ENCODE peak calls at places on chromosome 22, in seven cellular contexts. N, Z, M, E, D, R and W are unnamed samples.

GRCh38 chr22:25388866-25389540 is 169.6 kb downstream of the CRYBB2 start:
- DNase-seq in N (no peak), Z (no peak), M (no peak), E (no peak), D (peak), R (peak), W (no peak)

GRCh38 chr22:41405588-41405987 is 23.8 kb downstream of the TEF start:
- DNase-seq in N (no peak), Z (no peak), M (no peak), E (no peak), D (no peak), R (no peak), W (no peak)

GRCh38 chr22:18987765-18988164 is 51.7 kb upstream of the PRODH start:
- DNase-seq in N (peak), Z (peak), M (peak), E (no peak), D (peak), R (peak), W (no peak)

GRCh38 chr22:35863432-35863831 is 145.8 kb downstream of the APOL5 start:
- DNase-seq in N (peak), Z (no peak), M (no peak), E (no peak), D (no peak), R (no peak), W (no peak)

GRCh38 chr22:22042009-22042408 is 59.4 kb upstream of the TOP3B start:
- DNase-seq in N (no peak), Z (no peak), M (peak), E (peak), D (no peak), R (no peak), W (no peak)

GRCh38 chr22:25514436-25514835 is 50.0 kb upstream of the GRK3 start:
- DNase-seq in N (no peak), Z (no peak), M (no peak), E (no peak), D (no peak), R (no peak), W (no peak)

GRCh38 chr22:45511847-45512261 is 9.2 kb downstream of the FBLN1 start:
- DNase-seq in N (no peak), Z (no peak), M (no peak), E (no peak), D (no peak), R (no peak), W (no peak)

GRCh38 chr22:44404341-44405020 is 91.7 kb upstream of the SHISAL1 start:
- DNase-seq in N (no peak), Z (no peak), M (no peak), E (no peak), D (no peak), R (no peak), W (no peak)

GRCh38 chr22:40058265-40058664 is 63.5 kb downstream of the FAM83F start:
- DNase-seq in N (no peak), Z (no peak), M (peak), E (no peak), D (no peak), R (no peak), W (no peak)

GRCh38 chr22:38868286-38868721 is 3.7 kb downstream of the CBX6 start:
- DNase-seq in N (no peak), Z (no peak), M (no peak), E (no peak), D (no peak), R (no peak), W (no peak)

GRCh38 chr22:28829358-28830181 is 29.2 kb upstream of the XBP1 start:
- DNase-seq in N (peak), Z (peak), M (peak), E (no peak), D (peak), R (peak), W (peak)

GRCh38 chr22:31286360-31287255 is 5.7 kb downstream of the PIK3IP1 start:
- DNase-seq in N (no peak), Z (no peak), M (no peak), E (no peak), D (no peak), R (no peak), W (no peak)

GRCh38 chr22:44485494-44485893 is 12.5 kb downstream of the RTL6 start:
- DNase-seq in N (no peak), Z (no peak), M (no peak), E (no peak), D (no peak), R (no peak), W (no peak)

GRCh38 chr22:27962268-27963191 is 43.5 kb upstream of the PITPNB start:
- DNase-seq in N (no peak), Z (no peak), M (no peak), E (no peak), D (no peak), R (no peak), W (no peak)

GRCh38 chr22:47337161-47337621 is 574.7 kb downstream of the TBC1D22A start:
- DNase-seq in N (no peak), Z (peak), M (peak), E (no peak), D (no peak), R (peak), W (peak)
- TF ChIP-seq JUND in N (peak), Z (no peak), M (peak), E (no peak), D (no peak), R (no peak), W (peak)

DNA sequence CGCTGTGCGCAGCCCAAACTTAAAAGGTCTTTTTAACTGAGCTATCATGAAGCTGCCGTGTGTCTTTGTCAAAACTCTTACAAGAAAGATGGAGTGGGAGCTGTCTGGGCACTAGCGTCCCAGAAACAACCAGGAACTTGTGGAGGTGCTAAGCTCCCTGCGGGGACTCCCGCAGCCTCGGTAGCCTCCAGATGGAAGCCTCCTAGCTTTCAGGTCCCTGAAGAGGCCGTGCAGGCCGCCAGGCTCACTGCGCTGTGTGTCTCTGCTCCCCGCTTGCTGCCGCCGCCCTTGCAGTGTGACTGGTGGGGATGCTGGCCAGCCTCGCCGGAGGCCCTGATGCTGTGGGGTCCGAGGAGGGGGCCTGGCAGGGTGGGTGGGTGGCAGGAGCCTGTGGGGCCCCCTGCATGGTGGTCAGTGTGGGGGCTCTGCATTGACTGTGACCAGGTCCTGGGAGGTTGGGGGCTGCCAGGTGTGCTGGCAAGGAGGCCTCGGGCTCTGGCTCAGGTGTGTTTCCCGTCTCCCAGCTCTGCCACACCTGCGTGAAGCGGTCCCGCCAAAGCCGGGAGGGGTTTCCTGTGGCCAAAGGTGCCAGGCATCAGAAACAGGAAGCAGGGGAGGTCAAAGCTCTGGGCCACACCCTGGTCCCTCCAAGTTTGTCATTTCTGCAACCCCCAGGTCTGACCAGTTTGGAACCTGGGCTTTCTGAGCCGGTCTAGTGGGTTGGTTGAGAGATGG is 1.2 kb downstream of the TRABD start:
- DNase-seq in N (no peak), Z (no peak), M (peak), E (no peak), D (no peak), R (no peak), W (no peak)
- TF ChIP-seq JUND in N (no peak), Z (no peak), M (no peak), E (no peak), D (no peak), R (no peak), W (no peak)

DNA sequence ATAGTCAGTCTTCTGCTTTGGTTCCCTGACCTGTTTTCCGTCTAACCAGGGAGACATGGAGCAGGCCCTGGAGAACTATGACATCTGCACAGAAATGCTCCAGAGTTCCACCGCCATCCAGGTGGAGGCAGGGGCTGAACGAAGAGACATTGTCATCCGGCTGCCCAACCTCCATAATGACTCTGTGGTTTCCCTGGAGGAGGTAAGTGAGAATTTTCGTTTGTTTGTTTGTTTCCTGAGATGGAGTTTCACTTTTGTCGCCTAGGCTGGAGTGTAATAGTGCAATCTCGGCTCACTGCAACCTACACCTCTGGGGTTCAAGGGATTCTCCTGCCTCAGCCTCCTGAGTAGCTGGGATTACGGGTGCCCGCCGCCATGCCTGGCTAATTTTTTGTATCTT is 52.9 kb downstream of the CABIN1 start:
- DNase-seq in N (no peak), Z (no peak), M (no peak), E (no peak), D (no peak), R (no peak), W (no peak)
- TF ChIP-seq JUND in N (no peak), Z (no peak), M (no peak), E (no peak), D (no peak), R (no peak), W (no peak)

GRCh38 chr22:23750744-23751440 is at the start of gene ZNF70:
- DNase-seq in N (peak), Z (peak), M (peak), E (no peak), D (peak), R (peak), W (peak)

GRCh38 chr22:23751441-23751996 is 607 bp upstream of the ZNF70 start:
- DNase-seq in N (no peak), Z (no peak), M (peak), E (no peak), D (no peak), R (no peak), W (no peak)

GRCh38 chr22:23753371-23753770 is 854 bp downstream of the VPREB3 start:
- DNase-seq in N (no peak), Z (no peak), M (no peak), E (no peak), D (no peak), R (no peak), W (no peak)

GRCh38 chr22:23752750-23753149 is 1.5 kb downstream of the VPREB3 start:
- DNase-seq in N (no peak), Z (no peak), M (no peak), E (no peak), D (no peak), R (no peak), W (no peak)

DNA sequence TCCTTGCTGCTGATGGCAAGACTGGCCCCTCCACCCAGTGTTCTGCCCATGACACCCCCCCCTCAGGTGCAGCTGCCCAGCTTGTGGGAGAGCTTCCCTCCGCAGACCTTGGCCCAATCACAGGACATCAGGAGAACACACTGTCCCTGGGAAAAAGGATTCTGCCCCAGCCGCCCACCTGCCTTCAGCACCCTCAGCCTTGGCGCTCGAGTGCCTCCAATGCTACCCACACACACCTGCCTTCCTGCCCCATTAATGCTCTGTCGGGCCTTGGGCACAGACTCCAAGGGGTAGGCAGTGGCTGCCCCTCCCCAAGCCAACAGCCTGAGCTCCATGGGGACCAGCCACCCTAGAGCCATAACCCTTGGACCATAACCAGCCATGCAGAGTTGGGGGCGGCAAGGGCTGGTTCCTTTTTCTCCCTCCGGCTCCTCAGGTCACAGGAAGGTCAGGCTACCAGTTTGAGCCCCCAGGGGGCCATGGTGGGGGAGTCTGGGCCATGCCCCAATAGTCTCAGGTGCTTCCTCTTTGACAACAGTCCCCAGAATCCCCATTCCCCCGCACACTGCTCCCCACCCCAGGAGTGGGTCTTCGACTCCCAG is 1.3 kb upstream of the ZNF70 start:
- DNase-seq in N (peak), Z (no peak), M (no peak), E (no peak), D (no peak), R (no peak), W (no peak)
- TF ChIP-seq JUND in N (no peak), Z (no peak), M (no peak), E (no peak), D (no peak), R (no peak), W (no peak)

GRCh38 chr22:43207849-43208702 is 21.1 kb upstream of the TTLL12 start:
- DNase-seq in N (no peak), Z (no peak), M (no peak), E (no peak), D (no peak), R (no peak), W (no peak)
- TF ChIP-seq JUND in N (no peak), Z (no peak), M (no peak), E (no peak), D (no peak), R (no peak), W (no peak)